ENCODE peak calls at places on chromosomes 16 and 17, in nine cellular contexts. C, V, I, F, Y, H, Q, P and W are unnamed samples.
A peak's percentile ranks its signal among the peaks of the same experiment; 100 is the strongest.

GRCh38 chr17:21313320-21313719 is 28.8 kb downstream of the MAP2K3 start:
- DNase-seq in P (no peak), Q (no peak), V (no peak), I (no peak), H (no peak), C (no peak), Y (no peak), F (peak; percentile 46), W (no peak)

GRCh38 chr16:12242516-12242915 is 266.0 kb downstream of the SNX29 start:
- DNase-seq in F (no peak), Q (no peak), V (no peak), H (no peak), P (no peak), I (no peak), C (no peak), Y (no peak), W (no peak)

GRCh38 chr16:70656712-70657263 is 10.4 kb downstream of the IL34 start:
- DNase-seq in H (no peak), Q (no peak), I (no peak), F (no peak), P (peak; percentile 30), Y (no peak), V (no peak), C (no peak), W (no peak)

GRCh38 chr16:554297-554621 is 5.9 kb upstream of the PRR35 start:
- DNase-seq in Y (no peak), Q (no peak), C (no peak), V (no peak), F (no peak), P (no peak), I (no peak), H (no peak), W (no peak)

GRCh38 chr16:54080524-54081008 is 206.0 kb downstream of the IRX3 start:
- DNase-seq in H (peak; percentile 94), Y (no peak), C (peak; percentile 92), F (no peak), P (no peak), V (no peak), I (peak; percentile 60), Q (peak; percentile 97), W (no peak)

GRCh38 chr17:79306688-79307323 is 232.2 kb downstream of the ENGASE start:
- DNase-seq in Q (no peak), Y (no peak), I (no peak), F (no peak), P (no peak), V (no peak), H (no peak), C (no peak), W (no peak)

GRCh38 chr16:21158208-21159110 is at the start of gene LDAF1:
- DNase-seq in P (peak; percentile 90), I (peak; percentile 69), V (peak; percentile 82), Q (peak; percentile 48), H (peak; percentile 78), C (peak; percentile 66), F (peak; percentile 93), Y (peak; percentile 66), W (peak; percentile 62)

GRCh38 chr16:31273676-31274075 is 13.9 kb downstream of the ITGAM start:
- DNase-seq in P (no peak), H (no peak), I (peak; percentile 46), V (no peak), Y (no peak), Q (no peak), C (no peak), F (no peak), W (no peak)

GRCh38 chr16:64858076-64858475 is 263.8 kb downstream of the CDH11 start:
- DNase-seq in Q (peak; percentile 66), P (no peak), H (no peak), Y (no peak), F (no peak), C (no peak), V (no peak), I (peak; percentile 26), W (no peak)

GRCh38 chr16:68444058-68444657 is 4.2 kb downstream of the SMPD3 start:
- DNase-seq in F (no peak), I (no peak), H (peak; percentile 40), Q (peak; percentile 20), P (no peak), V (no peak), Y (no peak), C (peak; percentile 53), W (peak; percentile 44)

GRCh38 chr17:4641297-4642195 is at the start of gene ALOX15:
- DNase-seq in Q (no peak), P (no peak), F (no peak), I (no peak), C (no peak), V (no peak), H (no peak), Y (no peak), W (no peak)

GRCh38 chr16:86772231-86772510 is 193.8 kb downstream of the FOXL1 start:
- DNase-seq in F (no peak), Y (no peak), H (no peak), C (no peak), Q (peak; percentile 44), V (no peak), P (no peak), I (peak; percentile 61), W (no peak)

GRCh38 chr16:84836234-84836647 is 16.5 kb downstream of the CRISPLD2 start:
- DNase-seq in H (peak; percentile 100), F (peak; percentile 98), Y (peak; percentile 72), V (peak; percentile 63), C (peak; percentile 100), P (peak; percentile 42), I (peak; percentile 100), Q (peak; percentile 100), W (no peak)

GRCh38 chr17:41914358-41914766 is 4.4 kb downstream of the ACLY start:
- DNase-seq in H (peak; percentile 63), Y (peak; percentile 31), C (no peak), F (no peak), P (no peak), V (no peak), I (no peak), Q (peak; percentile 40), W (no peak)

GRCh38 chr17:41546819-41547218 is 18.7 kb upstream of the KRT19 start:
- DNase-seq in I (no peak), H (no peak), Q (no peak), V (no peak), C (no peak), Y (no peak), F (no peak), P (no peak), W (no peak)

GRCh38 chr16:15777533-15778203 is 79.2 kb downstream of the MYH11 start:
- DNase-seq in Y (no peak), I (peak; percentile 31), P (peak; percentile 32), F (peak; percentile 64), C (peak; percentile 74), H (peak; percentile 73), V (no peak), Q (peak; percentile 43), W (peak; percentile 54)

GRCh38 chr17:41772586-41773189 is 13.8 kb downstream of the JUP start:
- DNase-seq in I (no peak), P (no peak), Q (no peak), F (no peak), Y (no peak), H (no peak), V (no peak), C (no peak), W (no peak)

GRCh38 chr16:70437017-70437581 is 1.8 kb downstream of the ST3GAL2 start:
- DNase-seq in C (peak; percentile 95), Y (no peak), I (peak; percentile 89), Q (peak; percentile 91), P (peak; percentile 47), V (no peak), H (peak; percentile 93), F (no peak), W (peak; percentile 90)

GRCh38 chr16:17380613-17381012 is 90.1 kb downstream of the XYLT1 start:
- DNase-seq in C (no peak), I (peak; percentile 75), F (no peak), Y (no peak), H (no peak), P (no peak), Q (no peak), V (no peak), W (no peak)

GRCh38 chr17:81299846-81300585 is 4.9 kb upstream of the SLC38A10 start:
- DNase-seq in Q (no peak), I (no peak), Y (no peak), C (no peak), F (no peak), V (no peak), P (no peak), H (no peak), W (no peak)

GRCh38 chr17:70144260-70144846 is 25.0 kb upstream of the KCNJ2 start:
- DNase-seq in C (peak; percentile 65), V (no peak), H (peak; percentile 56), P (peak; percentile 47), Y (no peak), Q (no peak), I (peak; percentile 48), F (no peak), W (peak; percentile 76)

GRCh38 chr17:48545539-48545938 is 630 bp upstream of the HOXB2 start:
- DNase-seq in V (no peak), F (peak; percentile 19), I (no peak), Q (no peak), Y (no peak), P (no peak), C (no peak), H (no peak), W (no peak)
- H3K4me3 ChIP-seq in V (no peak overlapping the region), F (no peak overlapping the region), I (no peak overlapping the region), Q (no peak overlapping the region), Y (no peak overlapping the region), P (no peak overlapping the region), C (no peak overlapping the region), H (peak overlapping the region; percentile 74), W (no peak overlapping the region)

GRCh38 chr17:2398188-2398587 is 2.7 kb downstream of the MNT start:
- DNase-seq in V (no peak), C (no peak), I (no peak), Y (no peak), Q (no peak), H (no peak), P (no peak), F (peak; percentile 63), W (no peak)
- H3K4me3 ChIP-seq in V (no peak overlapping the region), C (peak overlapping the region; percentile 39), I (peak overlapping the region; percentile 60), Y (peak overlapping the region; percentile 82), Q (peak overlapping the region; percentile 43), H (peak overlapping the region; percentile 98), P (peak overlapping the region; percentile 99), F (peak overlapping the region; percentile 46), W (no peak overlapping the region)

GRCh38 chr16:89113152-89113547 is 19.5 kb downstream of the ACSF3 start:
- DNase-seq in H (no peak), F (no peak), Q (no peak), C (no peak), I (no peak), P (no peak), Y (no peak), V (no peak), W (no peak)
- H3K4me3 ChIP-seq in H (no peak overlapping the region), F (no peak overlapping the region), Q (no peak overlapping the region), C (no peak overlapping the region), I (no peak overlapping the region), P (no peak overlapping the region), Y (no peak overlapping the region), V (no peak overlapping the region), W (no peak overlapping the region)

GRCh38 chr17:28712037-28712704 is 483 bp upstream of the PROCA1 start:
- DNase-seq in V (no peak), C (no peak), H (peak; percentile 31), Q (no peak), I (no peak), F (no peak), Y (peak; percentile 24), P (no peak), W (no peak)
- H3K4me3 ChIP-seq in V (no peak overlapping the region), C (peak overlapping the region; percentile 55), H (no peak overlapping the region), Q (peak overlapping the region; percentile 42), I (no peak overlapping the region), F (peak overlapping the region; percentile 54), Y (peak overlapping the region; percentile 63), P (no peak overlapping the region), W (peak overlapping the region; percentile 35)

GRCh38 chr17:18213666-18214270 is 11.7 kb upstream of the LLGL1 start:
- DNase-seq in F (no peak), H (no peak), I (no peak), C (no peak), P (no peak), V (no peak), Q (no peak), Y (no peak), W (no peak)
- H3K4me3 ChIP-seq in F (no peak overlapping the region), H (no peak overlapping the region), I (no peak overlapping the region), C (no peak overlapping the region), P (no peak overlapping the region), V (no peak overlapping the region), Q (no peak overlapping the region), Y (no peak overlapping the region), W (no peak overlapping the region)